ENCODE peak calls at places on chromosomes 3 and 15, in four cellular contexts. F is GM12878, J is H1, V is HepG2. I is an unnamed sample.

GRCh38 chr3:150252462-150252861 is 155.6 kb upstream of the TSC22D2 start:
- DNase-seq in V (peak), F (no peak), J (no peak), I (no peak)

GRCh38 chr3:171772427-171773056 is 37.7 kb downstream of the PLD1 start:
- DNase-seq in V (peak), F (no peak), J (no peak), I (peak)

GRCh38 chr3:127799476-127800222 is 22.7 kb downstream of the MGLL start:
- DNase-seq in V (no peak), F (no peak), J (no peak), I (no peak)

GRCh38 chr3:184491011-184491576 is 70.5 kb upstream of the EPHB3 start:
- DNase-seq in V (no peak), J (no peak), F (no peak), I (no peak)

GRCh38 chr3:40580494-40581091 is 55.8 kb downstream of the ZNF621 start:
- DNase-seq in J (peak), V (peak), F (no peak), I (peak)

GRCh38 chr3:196360586-196360985 is 22.4 kb upstream of the TM4SF19 start:
- DNase-seq in V (no peak), J (no peak), F (no peak), I (no peak)

GRCh38 chr15:85500729-85501128 is 120.3 kb downstream of the AKAP13 start:
- DNase-seq in V (no peak), F (no peak), J (no peak), I (no peak)

GRCh38 chr3:23002846-23003800 is 200.0 kb upstream of the UBE2E2 start:
- DNase-seq in V (no peak), J (no peak), F (no peak), I (no peak)

GRCh38 chr3:121758727-121759450 is 9.3 kb upstream of the GOLGB1 start:
- DNase-seq in F (no peak), J (no peak), V (no peak), I (no peak)

GRCh38 chr15:86906406-86906805 is 826.7 kb downstream of the AGBL1 start:
- DNase-seq in F (no peak), V (no peak), J (no peak), I (no peak)

GRCh38 chr15:89198934-89199333 is 22.4 kb downstream of the RLBP1 start:
- DNase-seq in V (no peak), F (no peak), J (no peak), I (no peak)

GRCh38 chr3:48918388-48919214 is at the start of gene ARIH2:
- DNase-seq in F (peak), J (peak), V (peak), I (peak)

GRCh38 chr3:195524171-195524896 is 18.8 kb downstream of the PPP1R2 start:
- DNase-seq in V (no peak), J (no peak), F (no peak), I (no peak)

GRCh38 chr3:40523781-40524180 is 979 bp upstream of the ZNF621 start:
- DNase-seq in V (no peak), J (no peak), F (no peak), I (peak)

GRCh38 chr3:58683001-58683845 is 16.6 kb upstream of the FAM3D start:
- DNase-seq in J (no peak), F (peak), V (no peak), I (no peak)

GRCh38 chr15:75945953-75946352 is 42.3 kb downstream of the FBXO22 start:
- DNase-seq in V (no peak), F (no peak), J (no peak), I (no peak)

GRCh38 chr3:168813261-168813660 is 717.5 kb upstream of the GOLIM4 start:
- DNase-seq in J (no peak), V (no peak), F (no peak), I (no peak)

GRCh38 chr3:8743911-8744310 is 10.3 kb downstream of the CAV3 start:
- DNase-seq in F (no peak), V (no peak), J (no peak), I (no peak)

GRCh38 chr3:159761377-159761776 is 227.3 kb upstream of the IL12A start:
- DNase-seq in F (no peak), J (no peak), V (no peak), I (peak)

GRCh38 chr3:23202203-23202920 is 765 bp upstream of the UBE2E2 start:
- DNase-seq in V (no peak), F (no peak), J (no peak), I (no peak)

GRCh38 chr3:16102905-16103364 is 71.5 kb upstream of the GALNT15 start:
- DNase-seq in J (no peak), V (peak), F (no peak), I (no peak)

GRCh38 chr3:134487406-134487805 is 1.5 kb downstream of the CEP63 start:
- DNase-seq in F (no peak), J (no peak), V (no peak), I (peak)

GRCh38 chr3:183766745-183767606 is 58.4 kb downstream of the MAP6D1 start:
- DNase-seq in V (peak), J (peak), F (no peak), I (peak)

GRCh38 chr3:129415830-129416229 is 12.6 kb downstream of the EFCAB12 start:
- DNase-seq in F (no peak), V (peak), J (no peak), I (no peak)

GRCh38 chr3:133717424-133717823 is 28.8 kb upstream of the TF start:
- DNase-seq in V (peak), J (no peak), F (no peak), I (no peak)

GRCh38 chr3:194223951-194224350 is 88.0 kb downstream of the HES1 start:
- DNase-seq in F (no peak), V (no peak), J (no peak), I (no peak)

GRCh38 chr3:79491029-79491634 is 276.7 kb downstream of the ROBO1 start:
- DNase-seq in J (no peak), V (no peak), F (no peak), I (no peak)

GRCh38 chr3:159534496-159534895 is 454.1 kb upstream of the IL12A start:
- DNase-seq in F (no peak), V (no peak), J (no peak), I (no peak)

GRCh38 chr3:154921351-154921750 is 158.8 kb upstream of the MME start:
- DNase-seq in J (no peak), F (no peak), V (no peak), I (no peak)

GRCh38 chr3:196563721-196564225 is 4.6 kb downstream of the WDR53 start:
- DNase-seq in V (no peak), J (no peak), F (no peak), I (no peak)

GRCh38 chr3:196604548-196604947 is 34.9 kb upstream of the NRROS start:
- DNase-seq in V (no peak), J (no peak), F (no peak), I (no peak)

GRCh38 chr3:158711886-158712285 is 20.4 kb downstream of the RARRES1 start:
- DNase-seq in V (no peak), J (no peak), F (no peak), I (no peak)

GRCh38 chr3:187222801-187223200 is 25.5 kb downstream of the RTP1 start:
- DNase-seq in F (no peak), V (peak), J (no peak), I (no peak)

GRCh38 chr3:11558002-11558401 is 85.7 kb downstream of the VGLL4 start:
- DNase-seq in F (no peak), J (no peak), V (no peak), I (no peak)

GRCh38 chr3:127041264-127041820 is 58.4 kb downstream of the PLXNA1 start:
- DNase-seq in J (no peak), F (no peak), V (no peak), I (no peak)

GRCh38 chr3:50552058-50552435 is 15.5 kb downstream of the C3orf18 start:
- DNase-seq in F (no peak), J (no peak), V (no peak), I (no peak)

GRCh38 chr3:88960019-88960418 is 147.4 kb upstream of the EPHA3 start:
- DNase-seq in J (no peak), F (no peak), V (no peak), I (no peak)

GRCh38 chr15:79562538-79563298 is 130.6 kb downstream of the MINAR1 start:
- DNase-seq in J (no peak), V (no peak), F (no peak), I (no peak)

DNA sequence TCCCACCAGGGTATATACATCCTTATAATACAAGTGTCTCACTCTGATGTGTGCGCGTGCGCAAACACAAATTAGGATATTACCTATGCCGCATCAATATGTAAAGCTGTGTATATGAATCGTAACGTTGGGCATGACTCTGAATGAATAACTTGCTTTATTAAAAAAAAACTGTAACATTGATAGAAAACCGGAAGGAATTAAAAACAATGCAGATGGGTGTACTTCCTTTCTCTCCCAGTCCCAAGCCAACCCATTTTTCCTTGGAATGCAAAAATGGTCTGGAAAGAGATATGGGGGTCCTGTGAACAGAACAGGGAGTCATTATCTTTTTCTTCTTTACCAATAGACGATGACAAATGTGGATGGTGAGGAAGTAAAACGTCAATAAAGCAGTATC is 1.7 kb downstream of the C2CD4B start:
- DNase-seq in F (no peak), V (no peak), J (no peak), I (no peak)
- TF ChIP-seq GABPA in F (no peak), V (no peak), J (no peak), I (no peak)

GRCh38 chr3:104388624-104389023 is 978.1 kb upstream of the ALCAM start:
- DNase-seq in F (no peak), J (no peak), V (no peak), I (no peak)
- TF ChIP-seq GABPA in F (no peak), J (no peak), V (no peak), I (no peak)

DNA sequence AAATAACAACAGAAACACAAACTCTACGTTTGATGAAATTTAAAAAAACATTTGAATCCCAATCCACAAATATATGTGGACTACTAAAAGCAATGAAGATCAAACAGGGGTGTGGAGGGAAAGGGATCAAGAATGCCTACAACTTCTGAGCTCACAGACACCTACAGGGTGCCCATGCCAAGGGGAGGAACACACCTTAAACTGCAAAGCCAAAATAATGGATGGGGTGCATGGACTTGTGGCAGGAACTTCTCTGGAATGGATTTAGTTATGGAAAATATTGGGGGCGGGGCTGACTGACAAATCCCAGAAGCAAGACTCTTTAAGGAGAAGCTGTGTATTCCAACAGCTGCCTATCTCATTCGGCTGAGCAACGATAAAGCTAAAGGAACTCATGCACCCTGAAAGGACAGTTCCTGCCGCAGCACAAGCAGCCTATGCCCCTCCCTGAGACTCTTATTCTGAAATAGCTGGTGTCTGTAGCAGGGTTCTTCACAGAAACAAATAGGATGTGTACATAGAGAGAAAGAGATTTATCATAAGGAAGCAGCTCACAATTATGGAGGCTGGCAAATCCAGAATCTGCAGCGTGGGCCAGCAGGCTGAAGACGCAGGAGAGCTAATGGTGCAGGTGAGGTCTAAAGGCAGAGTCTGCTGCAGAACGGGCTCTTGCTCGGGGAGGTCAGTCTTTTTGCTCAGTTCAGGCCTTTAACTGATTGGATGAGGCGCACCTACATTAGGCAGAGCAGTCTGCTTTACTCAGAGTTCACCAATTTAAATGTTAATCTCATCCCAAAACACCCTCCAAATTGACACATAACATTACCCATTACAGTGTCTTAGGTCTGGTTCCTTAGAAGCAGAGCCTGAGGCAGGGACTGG is 24.5 kb upstream of the PLA2G4D start:
- DNase-seq in V (no peak), J (no peak), F (no peak), I (no peak)
- TF ChIP-seq GABPA in V (no peak), J (no peak), F (no peak), I (no peak)

GRCh38 chr15:83899670-83900069 is 245.7 kb downstream of the ADAMTSL3 start:
- DNase-seq in J (no peak), F (no peak), V (no peak), I (no peak)

GRCh38 chr15:83892498-83892897 is 238.6 kb downstream of the ADAMTSL3 start:
- DNase-seq in V (no peak), F (no peak), J (no peak), I (no peak)

GRCh38 chr15:83898295-83898694 is 244.4 kb downstream of the ADAMTSL3 start:
- DNase-seq in F (no peak), J (no peak), V (no peak), I (no peak)

GRCh38 chr15:83893308-83893707 is 239.4 kb downstream of the ADAMTSL3 start:
- DNase-seq in V (no peak), F (no peak), J (no peak), I (no peak)

DNA sequence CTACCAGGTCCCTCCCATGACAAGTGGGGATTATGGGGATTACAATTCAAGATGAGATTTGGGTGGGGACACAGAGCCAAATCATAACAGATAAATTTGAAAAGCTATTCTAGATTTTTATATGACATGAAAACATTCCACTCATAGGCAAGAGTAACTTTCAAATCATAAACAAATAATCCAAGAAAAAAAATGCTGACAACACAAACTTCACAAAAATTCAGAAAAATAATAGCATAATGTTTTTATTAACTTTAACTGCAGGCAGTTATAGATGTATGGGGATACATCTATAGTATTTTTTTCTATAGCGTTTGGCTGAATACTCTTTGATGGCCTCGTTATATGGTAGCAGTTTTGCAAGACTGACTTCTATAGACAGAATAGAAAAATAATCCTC is 243.1 kb downstream of the ADAMTSL3 start:
- DNase-seq in J (no peak), F (no peak), V (no peak), I (no peak)
- TF ChIP-seq GABPA in J (no peak), F (no peak), V (no peak), I (no peak)

DNA sequence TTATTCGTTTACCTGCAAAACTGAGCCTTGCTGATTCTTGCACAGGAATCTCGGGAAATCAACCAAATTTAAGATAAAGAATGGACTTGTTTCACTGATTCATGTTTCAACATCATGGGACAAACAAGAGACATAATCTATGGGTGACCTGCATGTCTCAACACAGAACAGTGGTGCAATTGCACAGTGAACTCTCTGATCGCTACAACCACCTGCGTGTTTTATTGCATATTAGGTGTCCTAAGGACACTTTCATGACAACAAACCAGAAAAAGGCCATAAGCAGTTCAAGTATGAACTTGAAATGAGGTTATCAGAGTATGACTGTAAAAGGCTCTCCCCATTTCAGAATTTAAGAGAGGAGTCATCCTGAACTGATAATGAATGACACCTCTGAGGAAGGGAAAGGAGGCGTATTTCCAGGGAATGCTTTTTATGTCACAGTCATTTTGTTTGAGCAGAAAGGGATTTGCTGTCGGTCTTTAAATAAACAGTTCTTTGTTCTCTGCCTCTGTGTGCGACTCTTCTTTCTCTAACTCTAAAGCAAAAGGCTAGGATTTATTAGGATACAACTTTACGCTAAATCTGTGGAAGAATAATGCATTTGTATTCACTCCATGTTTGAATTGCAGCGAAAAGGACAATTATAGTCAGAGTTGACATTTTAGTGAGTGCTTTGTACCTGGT is 167.2 kb downstream of the RBMS3 start:
- DNase-seq in F (no peak), V (no peak), J (no peak), I (no peak)
- TF ChIP-seq GABPA in F (no peak), V (no peak), J (no peak), I (no peak)

GRCh38 chr3:71140477-71140876 is 443.1 kb downstream of the FOXP1 start:
- DNase-seq in V (no peak), F (no peak), J (no peak), I (no peak)
- TF ChIP-seq GABPA in V (no peak), F (no peak), J (no peak), I (no peak)